ENCODE peak calls at places on chromosomes 3 and 15, in nine cellular contexts. O is K562; D is D341Med; R is A172; H is GM12892; N is activated CD4-positive, alpha-beta T cell treated with anti-CD3 and anti-CD28 coated beads for 36 hours; E is non-pigmented ciliary epithelial cell; W is hepatic stellate cell; L is kidney glomerular epithelial cell. V is an unnamed sample.

GRCh38 chr3:52359116-52359855 is 43.2 kb downstream of the DNAH1 start:
- DNase-seq in N (no peak), L (no peak), R (no peak), E (no peak), W (no peak), D (no peak), O (no peak), H (no peak), V (no peak)

GRCh38 chr3:101383156-101383575 is 62.8 kb upstream of the IMPG2 start:
- DNase-seq in R (no peak), L (no peak), D (no peak), O (no peak), H (no peak), E (no peak), N (no peak), W (peak; percentile 16), V (no peak)

GRCh38 chr3:169528289-169528688 is 135.2 kb downstream of the MECOM start:
- DNase-seq in R (no peak), L (no peak), H (no peak), E (no peak), N (no peak), D (no peak), O (no peak), W (no peak), V (no peak)

GRCh38 chr15:73753250-73754130 is at the start of gene INSYN1:
- DNase-seq in L (no peak), D (no peak), O (no peak), E (no peak), R (no peak), N (no peak), W (peak; percentile 58), H (no peak), V (no peak)

GRCh38 chr3:3740061-3740460 is 59.2 kb upstream of the LRRN1 start:
- DNase-seq in O (no peak), D (no peak), W (no peak), H (no peak), R (no peak), L (no peak), E (no peak), N (no peak), V (no peak)

GRCh38 chr3:156620260-156620659 is 54.1 kb upstream of the TIPARP start:
- DNase-seq in L (no peak), E (no peak), O (peak; percentile 57), D (no peak), R (no peak), W (no peak), N (peak; percentile 27), H (no peak), V (no peak)

GRCh38 chr3:73999501-73999900 is 374.8 kb upstream of the PDZRN3 start:
- DNase-seq in D (no peak), W (no peak), O (no peak), R (no peak), H (no peak), L (no peak), N (no peak), E (no peak), V (no peak)

GRCh38 chr3:183265713-183266417 is 12.8 kb downstream of the B3GNT5 start:
- DNase-seq in W (no peak), R (peak; percentile 95), L (peak; percentile 90), D (no peak), E (peak; percentile 81), N (peak; percentile 75), O (no peak), H (no peak), V (no peak)

GRCh38 chr3:557972-558371 is 361.4 kb downstream of the CHL1 start:
- DNase-seq in H (no peak), W (no peak), O (no peak), D (no peak), R (no peak), L (no peak), E (no peak), N (no peak), V (no peak)

GRCh38 chr15:26670116-26670515 is 102.8 kb downstream of the GABRB3 start:
- DNase-seq in E (no peak), H (no peak), O (no peak), N (no peak), D (no peak), L (no peak), W (no peak), R (no peak), V (no peak)

GRCh38 chr3:46297658-46298423 is 55.6 kb downstream of the CCR3 start:
- DNase-seq in D (no peak), L (no peak), R (peak; percentile 40), O (no peak), E (no peak), N (peak; percentile 29), W (no peak), H (no peak), V (no peak)

GRCh38 chr15:52857937-52858336 is 67.8 kb upstream of the ONECUT1 start:
- DNase-seq in E (peak; percentile 4), D (no peak), O (no peak), R (peak; percentile 55), L (no peak), N (no peak), H (no peak), W (no peak), V (no peak)

GRCh38 chr3:100149713-100150112 is 35.4 kb upstream of the FILIP1L start:
- DNase-seq in W (no peak), E (no peak), H (no peak), O (no peak), D (no peak), N (no peak), L (no peak), R (no peak), V (no peak)

GRCh38 chr15:32818758-32819405 is 101.1 kb downstream of the GREM1 start:
- DNase-seq in L (peak; percentile 90), D (peak; percentile 28), N (no peak), R (peak; percentile 72), H (no peak), E (no peak), O (no peak), W (peak; percentile 38), V (no peak)

GRCh38 chr3:11969986-11970385 is 34.2 kb upstream of the SYN2 start:
- DNase-seq in R (no peak), N (no peak), W (no peak), O (no peak), H (no peak), L (no peak), D (no peak), E (no peak), V (no peak)

GRCh38 chr3:14143826-14144225 is 19.0 kb downstream of the TMEM43 start:
- DNase-seq in O (no peak), E (peak; percentile 85), D (no peak), R (peak; percentile 83), L (peak; percentile 91), N (no peak), W (peak; percentile 93), H (no peak), V (no peak)

GRCh38 chr3:13419356-13420050 is 619 bp downstream of the NUP210 start:
- DNase-seq in H (peak; percentile 53), R (no peak), W (no peak), N (peak; percentile 79), O (peak; percentile 89), D (peak; percentile 87), E (no peak), L (no peak), V (peak; percentile 28)

V was measured in anterior cingulate cortex.